ENCODE peak calls at places on chromosomes 12 and 14, in nine cellular contexts. One of them, this sample, is unnamed.

GRCh38 chr14:78405071-78405856 is 235.1 kb downstream of the NRXN3 start:
- DNase-seq in colonic mucosa: no peak
- DNase-seq in foreskin keratinocyte: no peak
- DNase-seq in tibial nerve: no peak
- DNase-seq in stomach: no peak
- DNase-seq in IMR-90: no peak
- DNase-seq in left ventricle myocardium inferior: no peak
- DNase-seq in A673: no peak
- DNase-seq in tibial artery: no peak
- DNase-seq in this sample: no peak

GRCh38 chr14:68819260-68819691 is 26.4 kb upstream of the ZFP36L1 start:
- DNase-seq in colonic mucosa: peak; percentile 67
- DNase-seq in foreskin keratinocyte: peak; percentile 93
- DNase-seq in tibial nerve: no peak
- DNase-seq in stomach: peak; percentile 50
- DNase-seq in IMR-90: peak; percentile 66
- DNase-seq in left ventricle myocardium inferior: no peak
- DNase-seq in A673: no peak
- DNase-seq in tibial artery: no peak
- DNase-seq in this sample: no peak

GRCh38 chr12:112602150-112602549 is 183.4 kb downstream of the PTPN11 start:
- DNase-seq in colonic mucosa: no peak
- DNase-seq in foreskin keratinocyte: no peak
- DNase-seq in tibial nerve: no peak
- DNase-seq in stomach: no peak
- DNase-seq in IMR-90: no peak
- DNase-seq in left ventricle myocardium inferior: no peak
- DNase-seq in A673: no peak
- DNase-seq in tibial artery: no peak
- DNase-seq in this sample: no peak

GRCh38 chr14:38127784-38128183 is 79.9 kb upstream of the SSTR1 start:
- DNase-seq in colonic mucosa: no peak
- DNase-seq in foreskin keratinocyte: no peak
- DNase-seq in tibial nerve: no peak
- DNase-seq in stomach: no peak
- DNase-seq in IMR-90: peak; percentile 47
- DNase-seq in left ventricle myocardium inferior: no peak
- DNase-seq in A673: no peak
- DNase-seq in tibial artery: no peak
- DNase-seq in this sample: no peak

GRCh38 chr12:116456683-116457082 is 102.5 kb upstream of the MAP1LC3B2 start:
- DNase-seq in colonic mucosa: peak; percentile 56
- DNase-seq in foreskin keratinocyte: no peak
- DNase-seq in tibial nerve: no peak
- DNase-seq in stomach: no peak
- DNase-seq in IMR-90: no peak
- DNase-seq in left ventricle myocardium inferior: peak; percentile 25
- DNase-seq in A673: no peak
- DNase-seq in tibial artery: peak; percentile 73
- DNase-seq in this sample: no peak

GRCh38 chr12:18819471-18819870 is 81.6 kb downstream of the CAPZA3 start:
- DNase-seq in colonic mucosa: no peak
- DNase-seq in foreskin keratinocyte: no peak
- DNase-seq in tibial nerve: no peak
- DNase-seq in stomach: no peak
- DNase-seq in IMR-90: no peak
- DNase-seq in left ventricle myocardium inferior: no peak
- DNase-seq in A673: no peak
- DNase-seq in tibial artery: no peak
- DNase-seq in this sample: no peak

GRCh38 chr14:99268776-99269510 is 3.1 kb downstream of the BCL11B start:
- DNase-seq in colonic mucosa: no peak
- DNase-seq in foreskin keratinocyte: peak; percentile 41
- DNase-seq in tibial nerve: no peak
- DNase-seq in stomach: no peak
- DNase-seq in IMR-90: no peak
- DNase-seq in left ventricle myocardium inferior: no peak
- DNase-seq in A673: no peak
- DNase-seq in tibial artery: peak; percentile 25
- DNase-seq in this sample: no peak

GRCh38 chr12:129927316-129927900 is 23.6 kb upstream of the TMEM132D start:
- DNase-seq in colonic mucosa: no peak
- DNase-seq in foreskin keratinocyte: no peak
- DNase-seq in tibial nerve: no peak
- DNase-seq in stomach: no peak
- DNase-seq in IMR-90: no peak
- DNase-seq in left ventricle myocardium inferior: no peak
- DNase-seq in A673: no peak
- DNase-seq in tibial artery: no peak
- DNase-seq in this sample: no peak

GRCh38 chr12:45729233-45730115 is at the start of gene ARID2:
- DNase-seq in colonic mucosa: peak; percentile 68
- DNase-seq in foreskin keratinocyte: peak; percentile 64
- DNase-seq in tibial nerve: peak; percentile 49
- DNase-seq in stomach: peak; percentile 67
- DNase-seq in IMR-90: peak; percentile 67
- DNase-seq in left ventricle myocardium inferior: peak; percentile 73
- DNase-seq in A673: peak; percentile 81
- DNase-seq in tibial artery: peak; percentile 84
- DNase-seq in this sample: peak; percentile 72

GRCh38 chr14:26841920-26842741 is 244.3 kb upstream of the NOVA1 start:
- DNase-seq in colonic mucosa: peak; percentile 45
- DNase-seq in foreskin keratinocyte: peak; percentile 97
- DNase-seq in tibial nerve: peak; percentile 46
- DNase-seq in stomach: peak; percentile 26
- DNase-seq in IMR-90: peak; percentile 60
- DNase-seq in left ventricle myocardium inferior: no peak
- DNase-seq in A673: peak; percentile 42
- DNase-seq in tibial artery: peak; percentile 77
- DNase-seq in this sample: peak; percentile 69

GRCh38 chr12:95548539-95549391 is 2.5 kb downstream of the USP44 start:
- DNase-seq in colonic mucosa: no peak
- DNase-seq in foreskin keratinocyte: no peak
- DNase-seq in tibial nerve: peak; percentile 32
- DNase-seq in stomach: peak; percentile 48
- DNase-seq in IMR-90: peak; percentile 64
- DNase-seq in left ventricle myocardium inferior: peak; percentile 64
- DNase-seq in A673: peak; percentile 77
- DNase-seq in tibial artery: peak; percentile 72
- DNase-seq in this sample: peak; percentile 86

GRCh38 chr14:101926085-101926484 is 38.3 kb upstream of the DYNC1H1 start:
- DNase-seq in colonic mucosa: no peak
- DNase-seq in foreskin keratinocyte: no peak
- DNase-seq in tibial nerve: no peak
- DNase-seq in stomach: no peak
- DNase-seq in IMR-90: no peak
- DNase-seq in left ventricle myocardium inferior: no peak
- DNase-seq in A673: no peak
- DNase-seq in tibial artery: peak; percentile 10
- DNase-seq in this sample: peak; percentile 5

GRCh38 chr14:99687284-99688209 is 3.4 kb downstream of the CYP46A1 start:
- DNase-seq in colonic mucosa: peak; percentile 25
- DNase-seq in foreskin keratinocyte: no peak
- DNase-seq in tibial nerve: no peak
- DNase-seq in stomach: no peak
- DNase-seq in IMR-90: no peak
- DNase-seq in left ventricle myocardium inferior: no peak
- DNase-seq in A673: no peak
- DNase-seq in tibial artery: peak; percentile 45
- DNase-seq in this sample: no peak

GRCh38 chr14:62674833-62675232 is 370.4 kb downstream of the KCNH5 start:
- DNase-seq in colonic mucosa: no peak
- DNase-seq in foreskin keratinocyte: peak; percentile 44
- DNase-seq in tibial nerve: no peak
- DNase-seq in stomach: no peak
- DNase-seq in IMR-90: no peak
- DNase-seq in left ventricle myocardium inferior: no peak
- DNase-seq in A673: no peak
- DNase-seq in tibial artery: no peak
- DNase-seq in this sample: no peak

GRCh38 chr14:39025810-39026627 is 77.0 kb downstream of the SEC23A start:
- DNase-seq in colonic mucosa: no peak
- DNase-seq in foreskin keratinocyte: no peak
- DNase-seq in tibial nerve: no peak
- DNase-seq in stomach: no peak
- DNase-seq in IMR-90: no peak
- DNase-seq in left ventricle myocardium inferior: no peak
- DNase-seq in A673: peak; percentile 27
- DNase-seq in tibial artery: no peak
- DNase-seq in this sample: no peak

GRCh38 chr12:32754101-32754500 is 1.6 kb downstream of the YARS2 start:
- DNase-seq in colonic mucosa: no peak
- DNase-seq in foreskin keratinocyte: peak; percentile 35
- DNase-seq in tibial nerve: no peak
- DNase-seq in stomach: no peak
- DNase-seq in IMR-90: no peak
- DNase-seq in left ventricle myocardium inferior: no peak
- DNase-seq in A673: no peak
- DNase-seq in tibial artery: no peak
- DNase-seq in this sample: no peak

GRCh38 chr12:65948320-65949008 is 124.2 kb downstream of the HMGA2 start:
- DNase-seq in colonic mucosa: no peak
- DNase-seq in foreskin keratinocyte: peak; percentile 94
- DNase-seq in tibial nerve: peak; percentile 52
- DNase-seq in stomach: peak; percentile 50
- DNase-seq in IMR-90: peak; percentile 96
- DNase-seq in left ventricle myocardium inferior: peak; percentile 57
- DNase-seq in A673: peak; percentile 93
- DNase-seq in tibial artery: peak; percentile 67
- DNase-seq in this sample: peak; percentile 56

GRCh38 chr12:65951697-65952096 is 127.4 kb downstream of the HMGA2 start:
- DNase-seq in colonic mucosa: no peak
- DNase-seq in foreskin keratinocyte: no peak
- DNase-seq in tibial nerve: no peak
- DNase-seq in stomach: no peak
- DNase-seq in IMR-90: no peak
- DNase-seq in left ventricle myocardium inferior: no peak
- DNase-seq in A673: no peak
- DNase-seq in tibial artery: no peak
- DNase-seq in this sample: no peak

GRCh38 chr12:65946821-65947220 is 122.5 kb downstream of the HMGA2 start:
- DNase-seq in colonic mucosa: no peak
- DNase-seq in foreskin keratinocyte: no peak
- DNase-seq in tibial nerve: no peak
- DNase-seq in stomach: no peak
- DNase-seq in IMR-90: peak; percentile 81
- DNase-seq in left ventricle myocardium inferior: no peak
- DNase-seq in A673: no peak
- DNase-seq in tibial artery: no peak
- DNase-seq in this sample: no peak

GRCh38 chr12:65949986-65950385 is 125.7 kb downstream of the HMGA2 start:
- DNase-seq in colonic mucosa: no peak
- DNase-seq in foreskin keratinocyte: peak; percentile 89
- DNase-seq in tibial nerve: no peak
- DNase-seq in stomach: no peak
- DNase-seq in IMR-90: no peak
- DNase-seq in left ventricle myocardium inferior: no peak
- DNase-seq in A673: no peak
- DNase-seq in tibial artery: no peak
- DNase-seq in this sample: no peak

GRCh38 chr12:65949009-65949623 is 124.8 kb downstream of the HMGA2 start:
- DNase-seq in colonic mucosa: no peak
- DNase-seq in foreskin keratinocyte: no peak
- DNase-seq in tibial nerve: no peak
- DNase-seq in stomach: no peak
- DNase-seq in IMR-90: no peak
- DNase-seq in left ventricle myocardium inferior: no peak
- DNase-seq in A673: no peak
- DNase-seq in tibial artery: no peak
- DNase-seq in this sample: no peak
- H3K4me1 ChIP-seq in colonic mucosa: no peaks in the 10 kb centered on the region
- H3K4me1 ChIP-seq in foreskin keratinocyte: peaks cover 82% of the 10 kb centered on the region
- H3K4me1 ChIP-seq in tibial nerve: no peaks in the 10 kb centered on the region
- H3K4me1 ChIP-seq in stomach: peaks cover 13% of the 10 kb centered on the region
- H3K4me1 ChIP-seq in IMR-90: peaks cover 20% of the 10 kb centered on the region
- H3K4me1 ChIP-seq in left ventricle myocardium inferior: peaks cover 16% of the 10 kb centered on the region
- H3K4me1 ChIP-seq in A673: peaks cover 64% of the 10 kb centered on the region
- H3K4me1 ChIP-seq in tibial artery: peaks cover 5% of the 10 kb centered on the region
- H3K4me1 ChIP-seq in this sample: no peaks in the 10 kb centered on the region

GRCh38 chr12:40248034-40248433 is 23.2 kb downstream of the LRRK2 start:
- DNase-seq in colonic mucosa: no peak
- DNase-seq in foreskin keratinocyte: peak; percentile 31
- DNase-seq in tibial nerve: no peak
- DNase-seq in stomach: no peak
- DNase-seq in IMR-90: no peak
- DNase-seq in left ventricle myocardium inferior: no peak
- DNase-seq in A673: no peak
- DNase-seq in tibial artery: no peak
- DNase-seq in this sample: no peak
- H3K27ac ChIP-seq in colonic mucosa: no peak overlapping the region
- H3K27ac ChIP-seq in foreskin keratinocyte: no peak overlapping the region
- H3K27ac ChIP-seq in tibial nerve: no peak overlapping the region
- H3K27ac ChIP-seq in stomach: no peak overlapping the region
- H3K27ac ChIP-seq in IMR-90: no peak overlapping the region
- H3K27ac ChIP-seq in left ventricle myocardium inferior: no peak overlapping the region
- H3K27ac ChIP-seq in A673: no peak overlapping the region
- H3K27ac ChIP-seq in tibial artery: no peak overlapping the region
- H3K27ac ChIP-seq in this sample: no peak overlapping the region

DNA sequence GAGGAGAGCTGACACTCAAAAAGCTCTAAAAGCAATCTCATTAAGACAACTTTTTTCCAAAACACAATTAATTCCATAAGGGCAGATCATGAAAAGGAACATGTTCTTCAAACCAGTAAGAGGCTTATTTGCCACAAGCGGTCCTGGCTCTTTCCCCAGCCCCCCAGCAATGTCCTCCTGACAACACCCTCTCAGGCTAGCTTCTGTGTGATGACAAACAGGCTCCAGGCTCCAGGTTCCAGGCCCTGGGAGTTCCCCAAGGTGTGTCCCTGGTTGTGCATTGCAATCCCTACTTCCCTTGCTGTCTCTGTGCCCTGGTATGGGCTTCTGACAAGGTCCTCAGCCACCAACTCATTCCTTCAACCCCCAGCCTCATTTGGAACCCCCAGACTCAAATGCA is 8.9 kb downstream of the HVCN1 start:
- DNase-seq in colonic mucosa: no peak
- DNase-seq in foreskin keratinocyte: peak; percentile 6
- DNase-seq in tibial nerve: no peak
- DNase-seq in stomach: no peak
- DNase-seq in IMR-90: no peak
- DNase-seq in left ventricle myocardium inferior: no peak
- DNase-seq in A673: no peak
- DNase-seq in tibial artery: no peak
- DNase-seq in this sample: no peak
- TF ChIP-seq CTCF in colonic mucosa: no peak
- TF ChIP-seq CTCF in foreskin keratinocyte: no peak
- TF ChIP-seq CTCF in tibial nerve: no peak
- TF ChIP-seq CTCF in stomach: no peak
- TF ChIP-seq CTCF in IMR-90: no peak
- TF ChIP-seq CTCF in left ventricle myocardium inferior: no peak
- TF ChIP-seq CTCF in A673: no peak
- TF ChIP-seq CTCF in tibial artery: no peak
- TF ChIP-seq CTCF in this sample: no peak

DNA sequence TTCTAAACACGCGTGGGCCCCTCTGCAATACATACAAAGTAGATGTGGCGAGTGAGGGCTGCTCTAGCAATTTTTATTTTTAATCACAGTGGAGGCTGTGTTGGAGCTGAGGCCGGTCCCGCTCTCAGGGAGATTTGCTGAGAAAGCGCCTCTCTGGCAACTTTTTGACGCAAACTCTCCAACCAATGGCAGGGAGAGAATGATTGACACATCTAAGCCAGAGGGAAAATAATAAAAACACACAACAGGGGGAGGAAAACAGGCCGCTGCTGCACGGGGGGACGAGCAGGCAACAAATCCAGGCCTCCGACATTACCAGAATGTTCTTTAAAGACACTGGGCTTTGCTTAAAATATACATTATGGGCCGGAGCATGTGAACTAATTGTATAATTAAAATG is at the start of gene OTX2:
- DNase-seq in colonic mucosa: no peak
- DNase-seq in foreskin keratinocyte: no peak
- DNase-seq in tibial nerve: no peak
- DNase-seq in stomach: no peak
- DNase-seq in IMR-90: no peak
- DNase-seq in left ventricle myocardium inferior: no peak
- DNase-seq in A673: peak; percentile 90
- DNase-seq in tibial artery: no peak
- DNase-seq in this sample: no peak
- H3K4me1 ChIP-seq in colonic mucosa: no peaks in the 10 kb centered on the region
- H3K4me1 ChIP-seq in foreskin keratinocyte: no peaks in the 10 kb centered on the region
- H3K4me1 ChIP-seq in tibial nerve: peaks cover 12% of the 10 kb centered on the region
- H3K4me1 ChIP-seq in stomach: peaks cover 42% of the 10 kb centered on the region
- H3K4me1 ChIP-seq in IMR-90: no peaks in the 10 kb centered on the region
- H3K4me1 ChIP-seq in left ventricle myocardium inferior: peaks cover 24% of the 10 kb centered on the region
- H3K4me1 ChIP-seq in A673: no peaks in the 10 kb centered on the region
- H3K4me1 ChIP-seq in tibial artery: peaks cover 13% of the 10 kb centered on the region
- H3K4me1 ChIP-seq in this sample: no peaks in the 10 kb centered on the region